ENCODE peak calls at places on chromosomes 6 and 20, in eight cellular contexts. F, P, Z, K, H, M, D and L are unnamed samples.

GRCh38 chr6:81889644-81890043 is 137.2 kb upstream of the TENT5A start:
- DNase-seq in K (no peak), Z (no peak), M (no peak), P (no peak), F (no peak), H (no peak), D (no peak), L (no peak)

GRCh38 chr20:25278636-25279361 is 30.9 kb downstream of the PYGB start:
- DNase-seq in P (no peak), Z (no peak), M (no peak), D (no peak), K (no peak), H (no peak), F (no peak), L (no peak)

GRCh38 chr6:132298344-132298949 is 102.8 kb downstream of the MOXD1 start:
- DNase-seq in P (peak), Z (peak), F (peak), D (peak), K (peak), M (peak), H (peak), L (peak)

GRCh38 chr6:28606424-28607391 is 81.0 kb downstream of the GPX5 start:
- DNase-seq in F (peak), Z (peak), H (peak), K (no peak), D (peak), P (peak), M (no peak), L (peak)

GRCh38 chr6:41187924-41188886 is 12.7 kb downstream of the TREML2 start:
- DNase-seq in P (no peak), H (no peak), Z (no peak), D (no peak), K (no peak), F (no peak), M (no peak), L (no peak)

GRCh38 chr20:63363013-63363957 is 2.1 kb upstream of the CHRNA4 start:
- DNase-seq in D (no peak), F (no peak), H (no peak), P (no peak), Z (no peak), M (no peak), K (no peak), L (no peak)

GRCh38 chr20:36493013-36493800 is 48.1 kb upstream of the MYL9 start:
- DNase-seq in Z (no peak), P (no peak), K (no peak), D (no peak), H (no peak), F (no peak), M (no peak), L (no peak)

GRCh38 chr6:149869275-149869892 is 5.2 kb upstream of the LRP11 start:
- DNase-seq in P (no peak), H (no peak), D (no peak), K (no peak), Z (no peak), M (no peak), F (no peak), L (no peak)

GRCh38 chr6:25301358-25301757 is 22.2 kb downstream of the CARMIL1 start:
- DNase-seq in K (no peak), F (no peak), P (no peak), Z (no peak), M (no peak), H (no peak), D (no peak), L (no peak)

GRCh38 chr6:29759457-29759856 is 36.2 kb downstream of the HLA-F start:
- DNase-seq in D (no peak), P (no peak), K (no peak), M (no peak), Z (no peak), H (no peak), F (no peak), L (no peak)

GRCh38 chr6:99064769-99065168 is 117.0 kb upstream of the FBXL4 start:
- DNase-seq in D (no peak), F (no peak), M (no peak), Z (no peak), P (no peak), K (no peak), H (no peak), L (no peak)

GRCh38 chr6:89501239-89501638 is 68.3 kb downstream of the ANKRD6 start:
- DNase-seq in P (no peak), D (no peak), Z (peak), H (no peak), K (no peak), M (no peak), F (no peak), L (no peak)

GRCh38 chr6:55617272-55617671 is 38.3 kb upstream of the HMGCLL1 start:
- DNase-seq in M (peak), D (peak), K (no peak), Z (peak), H (peak), F (peak), P (peak), L (no peak)

GRCh38 chr20:32828029-32828666 is 8.4 kb downstream of the MAPRE1 start:
- DNase-seq in P (no peak), H (no peak), F (no peak), K (no peak), Z (no peak), M (no peak), D (no peak), L (no peak)

GRCh38 chr20:63736893-63737689 is 627 bp downstream of the LIME1 start:
- DNase-seq in F (no peak), K (no peak), P (peak), H (no peak), D (no peak), M (no peak), Z (no peak), L (no peak)

GRCh38 chr6:159172066-159172465 is 2.9 kb downstream of the FNDC1 start:
- DNase-seq in P (no peak), D (no peak), Z (no peak), K (no peak), H (no peak), F (peak), M (no peak), L (no peak)

GRCh38 chr6:138321934-138322333 is 55.8 kb upstream of the SMIM28 start:
- DNase-seq in H (no peak), K (no peak), M (no peak), D (no peak), Z (no peak), P (no peak), F (no peak), L (no peak)

GRCh38 chr6:9412951-9413559 is 977.7 kb upstream of the SLC35B3 start:
- DNase-seq in K (no peak), D (peak), Z (peak), F (peak), H (peak), P (peak), M (no peak), L (no peak)

GRCh38 chr6:112307707-112308106 is 39.4 kb upstream of the RFPL4B start:
- DNase-seq in H (no peak), D (no peak), M (no peak), K (no peak), P (no peak), Z (no peak), F (no peak), L (no peak)

GRCh38 chr6:126531273-126531672 is 191.4 kb downstream of the CENPW start:
- DNase-seq in D (no peak), P (no peak), M (no peak), H (no peak), K (no peak), F (no peak), Z (no peak), L (no peak)

GRCh38 chr6:39965716-39966115 is 31.5 kb upstream of the MOCS1 start:
- DNase-seq in P (no peak), F (no peak), K (no peak), H (no peak), M (no peak), Z (no peak), D (no peak), L (no peak)

GRCh38 chr6:56842602-56843475 is 112.1 kb upstream of the BEND6 start:
- DNase-seq in D (peak), F (no peak), P (peak), Z (peak), K (peak), M (no peak), H (peak), L (no peak)